ENCODE peak calls at places on chromosome 7, in five cellular contexts. M is GM04504, L is Right ventricle myocardium superior, T is NCI-H1417, W is neural crest cell. V is an unnamed sample.

GRCh38 chr7:99693427-99694200 is 13.8 kb upstream of the CYP3A5 start:
- DNase-seq in M (no peak), L (no peak), T (peak), W (peak), V (peak)

GRCh38 chr7:91082854-91083495 is 181.3 kb upstream of the FZD1 start:
- DNase-seq in M (no peak), L (no peak), T (no peak), W (no peak), V (peak)

GRCh38 chr7:30873207-30873606 is 38.4 kb upstream of the AQP1 start:
- DNase-seq in M (no peak), L (no peak), T (no peak), W (no peak), V (no peak)

GRCh38 chr7:14850039-14850438 is 52.5 kb downstream of the DGKB start:
- DNase-seq in M (no peak), L (no peak), T (no peak), W (no peak), V (no peak)

GRCh38 chr7:35487402-35487801 is 207.5 kb downstream of the HERPUD2 start:
- DNase-seq in M (no peak), L (no peak), T (no peak), W (no peak), V (no peak)

GRCh38 chr7:120842131-120842621 is 15.8 kb downstream of the TSPAN12 start:
- DNase-seq in M (no peak), L (no peak), T (peak), W (no peak), V (peak)

GRCh38 chr7:103866919-103867318 is 122.5 kb downstream of the RELN start:
- DNase-seq in M (no peak), L (no peak), T (peak), W (no peak), V (peak)

GRCh38 chr7:112386619-112387018 is 63.6 kb upstream of the IFRD1 start:
- DNase-seq in M (no peak), L (no peak), T (no peak), W (no peak), V (no peak)

GRCh38 chr7:21256310-21256877 is 171.5 kb upstream of the SP4 start:
- DNase-seq in M (peak), L (no peak), T (peak), W (no peak), V (peak)

GRCh38 chr7:101140339-101140699 is 13.4 kb downstream of the SERPINE1 start:
- DNase-seq in M (no peak), L (no peak), T (peak), W (no peak), V (no peak)

GRCh38 chr7:135213831-135214230 is 2.5 kb upstream of the WDR91 start:
- DNase-seq in M (no peak), L (no peak), T (no peak), W (no peak), V (no peak)

GRCh38 chr7:21066221-21066620 is 279.5 kb upstream of the SP8 start:
- DNase-seq in M (no peak), L (no peak), T (no peak), W (no peak), V (no peak)

GRCh38 chr7:139490130-139490529 is 6.7 kb upstream of the KLRG2 start:
- DNase-seq in M (no peak), L (no peak), T (peak), W (no peak), V (no peak)

GRCh38 chr7:2198760-2199159 is 34.0 kb downstream of the MAD1L1 start:
- DNase-seq in M (no peak), L (peak), T (no peak), W (no peak), V (no peak)

GRCh38 chr7:105278973-105279687 is 109.6 kb downstream of the SRPK2 start:
- DNase-seq in M (no peak), L (no peak), T (no peak), W (no peak), V (no peak)

GRCh38 chr7:82017334-82017943 is 247.6 kb upstream of the HGF start:
- DNase-seq in M (no peak), L (no peak), T (peak), W (no peak), V (peak)

GRCh38 chr7:55071411-55072188 is 52.8 kb downstream of the EGFR start:
- DNase-seq in M (no peak), L (no peak), T (no peak), W (no peak), V (no peak)

GRCh38 chr7:151429555-151430331 is 10.2 kb downstream of the CRYGN start:
- DNase-seq in M (no peak), L (no peak), T (peak), W (no peak), V (no peak)

GRCh38 chr7:119026391-119026790 is 801.9 kb downstream of the ANKRD7 start:
- DNase-seq in M (no peak), L (no peak), T (no peak), W (no peak), V (no peak)

GRCh38 chr7:142612264-142612881 is 136.9 kb upstream of the PRSS1 start:
- DNase-seq in M (no peak), L (no peak), T (peak), W (no peak), V (no peak)

GRCh38 chr7:112422842-112423496 is 27.3 kb upstream of the IFRD1 start:
- DNase-seq in M (peak), L (peak), T (no peak), W (no peak), V (peak)

GRCh38 chr7:112989531-112989930 is 97.1 kb downstream of the GPR85 start:
- DNase-seq in M (no peak), L (no peak), T (no peak), W (no peak), V (no peak)

GRCh38 chr7:24462984-24463383 is 110.3 kb upstream of the PALS2 start:
- DNase-seq in M (no peak), L (no peak), T (no peak), W (no peak), V (no peak)

GRCh38 chr7:19621740-19622139 is 87.1 kb downstream of the POLR1F start:
- DNase-seq in M (no peak), L (no peak), T (no peak), W (no peak), V (no peak)

GRCh38 chr7:38411404-38411803 is 138.0 kb upstream of the TARP start:
- DNase-seq in M (no peak), L (no peak), T (no peak), W (no peak), V (no peak)

GRCh38 chr7:22896917-22897316 is 74.3 kb upstream of the TOMM7 start:
- DNase-seq in M (no peak), L (no peak), T (no peak), W (no peak), V (no peak)

GRCh38 chr7:105829681-105830322 is 46.6 kb downstream of the ATXN7L1 start:
- DNase-seq in M (no peak), L (no peak), T (no peak), W (no peak), V (no peak)

GRCh38 chr7:40356312-40356711 is 221.5 kb downstream of the SUGCT start:
- DNase-seq in M (no peak), L (no peak), T (no peak), W (no peak), V (no peak)

GRCh38 chr7:57646901-57647246 is 196.9 kb downstream of the ZNF716 start:
- DNase-seq in M (no peak), L (no peak), T (no peak), W (no peak), V (no peak)

GRCh38 chr7:138785587-138786437 is 12.0 kb upstream of the TMEM213 start:
- DNase-seq in M (no peak), L (no peak), T (no peak), W (no peak), V (no peak)

GRCh38 chr7:157497744-157498541 is 161.1 kb downstream of the DNAJB6 start:
- DNase-seq in M (no peak), L (peak), T (no peak), W (no peak), V (no peak)

V was measured in NCI-H1436.